ENCODE peak calls at places on chromosomes 3 and 15, in six cellular contexts. One of them, this sample, is unnamed.
A peak's percentile ranks its signal among the peaks of the same experiment; 100 is the strongest.

GRCh38 chr3:45011756-45012441 is 14.2 kb upstream of the CLEC3B start:
- DNase-seq in GM12864: no peak
- DNase-seq in testis: peak; percentile 86
- DNase-seq in bronchial epithelial cell: peak; percentile 39
- DNase-seq in A549: no peak
- DNase-seq in dorsolateral prefrontal cortex: no peak
- DNase-seq in this sample: peak; percentile 94

GRCh38 chr3:4834403-4834866 is 144.8 kb upstream of the BHLHE40 start:
- DNase-seq in dorsolateral prefrontal cortex: no peak
- DNase-seq in GM12864: no peak
- DNase-seq in testis: peak; percentile 73
- DNase-seq in A549: no peak
- DNase-seq in bronchial epithelial cell: no peak
- DNase-seq in this sample: no peak

GRCh38 chr15:98363955-98364354 is 284.4 kb upstream of the IGF1R start:
- DNase-seq in testis: no peak
- DNase-seq in GM12864: no peak
- DNase-seq in dorsolateral prefrontal cortex: no peak
- DNase-seq in A549: no peak
- DNase-seq in bronchial epithelial cell: no peak
- DNase-seq in this sample: no peak

GRCh38 chr3:148582126-148582525 is 115.6 kb upstream of the AGTR1 start:
- DNase-seq in GM12864: no peak
- DNase-seq in A549: no peak
- DNase-seq in dorsolateral prefrontal cortex: no peak
- DNase-seq in testis: no peak
- DNase-seq in bronchial epithelial cell: no peak
- DNase-seq in this sample: no peak

GRCh38 chr3:185625784-185626183 is 39.7 kb downstream of the SENP2 start:
- DNase-seq in bronchial epithelial cell: no peak
- DNase-seq in testis: no peak
- DNase-seq in A549: no peak
- DNase-seq in dorsolateral prefrontal cortex: no peak
- DNase-seq in GM12864: no peak
- DNase-seq in this sample: no peak

GRCh38 chr3:107956991-107957467 is 133.8 kb downstream of the CD47 start:
- DNase-seq in bronchial epithelial cell: no peak
- DNase-seq in GM12864: no peak
- DNase-seq in testis: peak; percentile 87
- DNase-seq in dorsolateral prefrontal cortex: peak; percentile 55
- DNase-seq in A549: no peak
- DNase-seq in this sample: no peak

GRCh38 chr15:87779746-87780145 is 476.8 kb downstream of the NTRK3 start:
- DNase-seq in bronchial epithelial cell: no peak
- DNase-seq in A549: no peak
- DNase-seq in testis: no peak
- DNase-seq in dorsolateral prefrontal cortex: no peak
- DNase-seq in GM12864: no peak
- DNase-seq in this sample: no peak

GRCh38 chr15:33194237-33194636 is 277 bp downstream of the FMN1 start:
- DNase-seq in dorsolateral prefrontal cortex: no peak
- DNase-seq in bronchial epithelial cell: no peak
- DNase-seq in A549: no peak
- DNase-seq in testis: no peak
- DNase-seq in GM12864: no peak
- DNase-seq in this sample: no peak

GRCh38 chr3:118863731-118864322 is 170.8 kb downstream of the IGSF11 start:
- DNase-seq in dorsolateral prefrontal cortex: no peak
- DNase-seq in GM12864: no peak
- DNase-seq in bronchial epithelial cell: peak; percentile 34
- DNase-seq in testis: no peak
- DNase-seq in A549: no peak
- DNase-seq in this sample: no peak

GRCh38 chr3:126459763-126460127 is 15.9 kb downstream of the ZXDC start:
- DNase-seq in bronchial epithelial cell: no peak
- DNase-seq in A549: no peak
- DNase-seq in testis: no peak
- DNase-seq in GM12864: no peak
- DNase-seq in dorsolateral prefrontal cortex: no peak
- DNase-seq in this sample: no peak

GRCh38 chr15:84748274-84749110 is at the start of gene ZNF592:
- DNase-seq in testis: peak; percentile 72
- DNase-seq in bronchial epithelial cell: peak; percentile 28
- DNase-seq in dorsolateral prefrontal cortex: peak; percentile 86
- DNase-seq in A549: peak; percentile 60
- DNase-seq in GM12864: no peak
- DNase-seq in this sample: peak; percentile 79

GRCh38 chr3:24174637-24175036 is 229.6 kb downstream of the NR1D2 start:
- DNase-seq in A549: no peak
- DNase-seq in testis: no peak
- DNase-seq in bronchial epithelial cell: no peak
- DNase-seq in dorsolateral prefrontal cortex: no peak
- DNase-seq in GM12864: no peak
- DNase-seq in this sample: no peak

GRCh38 chr3:119292666-119293065 is 1.5 kb upstream of the ARHGAP31 start:
- DNase-seq in A549: no peak
- DNase-seq in GM12864: no peak
- DNase-seq in bronchial epithelial cell: no peak
- DNase-seq in dorsolateral prefrontal cortex: no peak
- DNase-seq in testis: no peak
- DNase-seq in this sample: no peak

GRCh38 chr15:89912145-89912673 is 543 bp downstream of the ARPIN start:
- DNase-seq in GM12864: no peak
- DNase-seq in bronchial epithelial cell: no peak
- DNase-seq in A549: peak; percentile 58
- DNase-seq in dorsolateral prefrontal cortex: peak; percentile 57
- DNase-seq in testis: peak; percentile 41
- DNase-seq in this sample: peak; percentile 8
- H3K4me3 ChIP-seq in GM12864: no peak overlapping the region
- H3K4me3 ChIP-seq in bronchial epithelial cell: peak overlapping the region; percentile 61
- H3K4me3 ChIP-seq in A549: peak overlapping the region; percentile 68
- H3K4me3 ChIP-seq in dorsolateral prefrontal cortex: peak overlapping the region; percentile 83
- H3K4me3 ChIP-seq in testis: peak overlapping the region; percentile 77
- H3K4me3 ChIP-seq in this sample: peak overlapping the region; percentile 63

GRCh38 chr3:42900731-42901420 is 5.1 kb upstream of the ZNF662 start:
- DNase-seq in testis: no peak
- DNase-seq in GM12864: no peak
- DNase-seq in A549: no peak
- DNase-seq in dorsolateral prefrontal cortex: no peak
- DNase-seq in bronchial epithelial cell: peak; percentile 47
- DNase-seq in this sample: no peak

GRCh38 chr3:42900226-42900625 is 5.7 kb upstream of the ZNF662 start:
- DNase-seq in A549: no peak
- DNase-seq in testis: no peak
- DNase-seq in GM12864: no peak
- DNase-seq in dorsolateral prefrontal cortex: no peak
- DNase-seq in bronchial epithelial cell: no peak
- DNase-seq in this sample: no peak

GRCh38 chr3:42902257-42902656 is 3.7 kb upstream of the ZNF662 start:
- DNase-seq in bronchial epithelial cell: no peak
- DNase-seq in A549: no peak
- DNase-seq in dorsolateral prefrontal cortex: no peak
- DNase-seq in GM12864: no peak
- DNase-seq in testis: no peak
- DNase-seq in this sample: no peak

GRCh38 chr3:42895332-42895868 is 10.5 kb upstream of the ZNF662 start:
- DNase-seq in A549: no peak
- DNase-seq in testis: no peak
- DNase-seq in dorsolateral prefrontal cortex: no peak
- DNase-seq in bronchial epithelial cell: no peak
- DNase-seq in GM12864: no peak
- DNase-seq in this sample: no peak

DNA sequence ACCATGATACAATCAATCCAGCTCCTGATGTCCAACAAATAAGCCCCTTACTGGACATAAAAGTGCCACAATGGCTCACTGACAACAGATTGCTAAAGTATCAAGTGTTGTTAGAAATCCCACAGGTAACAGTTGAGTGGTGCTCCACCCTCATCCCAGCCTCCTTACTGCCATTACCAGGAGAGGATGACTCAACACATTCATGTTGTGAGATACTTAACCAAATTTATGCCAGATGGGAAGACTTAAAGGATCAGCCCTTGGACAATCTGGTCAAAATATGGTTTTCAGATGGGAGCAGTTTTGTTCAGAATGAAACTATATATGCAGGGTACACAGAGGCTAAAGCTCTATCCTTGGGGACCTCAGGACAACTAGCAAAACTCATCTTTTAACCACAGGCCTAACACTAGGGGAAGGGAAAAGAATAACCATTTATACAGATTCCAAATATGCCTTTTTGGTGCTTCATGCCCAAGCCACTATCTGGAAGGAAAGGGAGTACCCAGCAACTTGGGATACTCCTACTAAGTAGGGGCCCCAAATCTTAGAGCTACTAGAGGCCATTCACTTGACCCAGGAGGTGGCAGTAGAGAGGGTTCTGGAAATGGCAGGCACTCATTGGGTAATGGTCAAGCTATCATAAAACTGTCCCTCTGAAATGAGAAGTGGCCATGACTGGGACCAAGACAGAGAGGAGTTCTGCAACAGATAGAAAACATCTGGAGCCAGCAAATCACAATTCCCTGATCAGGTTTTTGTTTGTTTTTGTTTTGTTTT is 6.9 kb upstream of the ZNF662 start:
- DNase-seq in A549: no peak
- DNase-seq in testis: no peak
- DNase-seq in dorsolateral prefrontal cortex: no peak
- DNase-seq in GM12864: no peak
- DNase-seq in bronchial epithelial cell: peak; percentile 27
- DNase-seq in this sample: no peak
- TF ChIP-seq CTCF in A549: no peak
- TF ChIP-seq CTCF in testis: no peak
- TF ChIP-seq CTCF in dorsolateral prefrontal cortex: no peak
- TF ChIP-seq CTCF in GM12864: no peak
- TF ChIP-seq CTCF in bronchial epithelial cell: no peak
- TF ChIP-seq CTCF in this sample: no peak

GRCh38 chr3:46603461-46604062 is 8.8 kb upstream of the FAM240A start:
- DNase-seq in bronchial epithelial cell: no peak
- DNase-seq in dorsolateral prefrontal cortex: no peak
- DNase-seq in testis: no peak
- DNase-seq in A549: no peak
- DNase-seq in GM12864: no peak
- DNase-seq in this sample: no peak
- H3K4me3 ChIP-seq in bronchial epithelial cell: no peak overlapping the region
- H3K4me3 ChIP-seq in dorsolateral prefrontal cortex: no peak overlapping the region
- H3K4me3 ChIP-seq in testis: no peak overlapping the region
- H3K4me3 ChIP-seq in A549: no peak overlapping the region
- H3K4me3 ChIP-seq in GM12864: no peak overlapping the region
- H3K4me3 ChIP-seq in this sample: no peak overlapping the region

DNA sequence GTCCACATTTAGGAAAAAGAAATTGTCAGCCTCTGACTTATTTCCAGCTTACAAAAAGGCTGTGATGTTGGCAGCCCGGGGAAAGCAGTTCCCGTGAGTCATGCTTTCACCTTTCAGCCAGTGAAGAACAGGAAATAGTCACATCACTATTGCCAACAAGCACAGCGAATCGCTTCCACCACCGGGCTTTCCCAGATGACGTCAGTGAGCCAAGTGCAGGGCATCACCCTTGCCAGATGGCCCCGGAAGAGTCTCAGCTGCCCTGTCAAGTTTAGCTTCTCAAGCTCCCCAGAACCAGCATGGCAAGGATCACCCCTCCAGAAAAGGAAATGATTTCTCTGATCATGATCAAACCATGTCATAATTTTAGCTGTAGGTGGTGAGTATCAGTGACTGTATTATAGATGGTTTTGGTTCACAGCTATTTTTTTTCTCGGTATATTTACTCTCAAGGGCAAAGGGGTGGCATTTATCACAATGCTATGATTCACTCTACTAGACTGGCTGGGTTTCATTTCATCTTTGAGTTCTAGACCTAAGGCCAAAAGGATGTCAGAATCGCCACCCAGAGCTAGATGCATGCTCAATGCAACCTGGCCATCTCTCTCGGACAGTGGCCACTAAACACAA is 32.9 kb downstream of the B3GNT5 start:
- DNase-seq in bronchial epithelial cell: peak; percentile 99
- DNase-seq in GM12864: peak; percentile 74
- DNase-seq in testis: peak; percentile 59
- DNase-seq in A549: peak; percentile 93
- DNase-seq in dorsolateral prefrontal cortex: peak; percentile 55
- DNase-seq in this sample: peak; percentile 98
- TF ChIP-seq CTCF in bronchial epithelial cell: no peak
- TF ChIP-seq CTCF in GM12864: no peak
- TF ChIP-seq CTCF in testis: no peak
- TF ChIP-seq CTCF in A549: no peak
- TF ChIP-seq CTCF in dorsolateral prefrontal cortex: no peak
- TF ChIP-seq CTCF in this sample: no peak

GRCh38 chr15:41545218-41545617 is 1.2 kb upstream of the RPAP1 start:
- DNase-seq in testis: no peak
- DNase-seq in bronchial epithelial cell: no peak
- DNase-seq in dorsolateral prefrontal cortex: no peak
- DNase-seq in A549: no peak
- DNase-seq in GM12864: no peak
- DNase-seq in this sample: no peak

GRCh38 chr15:41546846-41547786 is 3.1 kb upstream of the RPAP1 start:
- DNase-seq in GM12864: no peak
- DNase-seq in A549: no peak
- DNase-seq in bronchial epithelial cell: peak; percentile 60
- DNase-seq in dorsolateral prefrontal cortex: no peak
- DNase-seq in testis: no peak
- DNase-seq in this sample: peak; percentile 44

GRCh38 chr15:41550066-41550805 is 6.2 kb upstream of the RPAP1 start:
- DNase-seq in dorsolateral prefrontal cortex: no peak
- DNase-seq in A549: no peak
- DNase-seq in bronchial epithelial cell: no peak
- DNase-seq in testis: no peak
- DNase-seq in GM12864: no peak
- DNase-seq in this sample: no peak

GRCh38 chr15:41543521-41543870 is 561 bp downstream of the RPAP1 start:
- DNase-seq in testis: no peak
- DNase-seq in dorsolateral prefrontal cortex: no peak
- DNase-seq in bronchial epithelial cell: no peak
- DNase-seq in GM12864: no peak
- DNase-seq in A549: no peak
- DNase-seq in this sample: no peak

DNA sequence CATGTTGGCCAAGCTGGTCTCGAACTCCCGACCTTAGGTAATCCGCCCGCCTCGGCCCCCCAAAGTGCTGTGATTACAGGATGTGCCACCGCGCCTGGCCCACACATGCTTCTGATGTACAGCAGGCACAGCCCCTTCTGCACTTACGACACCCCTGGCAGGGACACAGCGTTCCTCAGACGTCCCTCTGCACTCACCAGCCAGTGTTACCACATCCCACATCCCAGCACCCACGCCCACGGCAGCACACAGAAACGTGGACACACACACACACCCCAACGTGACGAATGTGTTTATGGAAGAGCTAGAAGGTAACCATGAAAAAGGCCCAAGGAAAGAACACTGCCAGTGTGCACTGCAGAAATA is 576 bp upstream of the RPAP1 start:
- DNase-seq in dorsolateral prefrontal cortex: peak; percentile 69
- DNase-seq in testis: peak; percentile 66
- DNase-seq in A549: no peak
- DNase-seq in bronchial epithelial cell: no peak
- DNase-seq in GM12864: no peak
- DNase-seq in this sample: no peak
- H3K4me3 ChIP-seq in dorsolateral prefrontal cortex: peak overlapping the region; percentile 86
- H3K4me3 ChIP-seq in testis: peak overlapping the region; percentile 90
- H3K4me3 ChIP-seq in A549: peak overlapping the region; percentile 81
- H3K4me3 ChIP-seq in bronchial epithelial cell: peak overlapping the region; percentile 96
- H3K4me3 ChIP-seq in GM12864: no peak overlapping the region
- H3K4me3 ChIP-seq in this sample: peak overlapping the region; percentile 99

This sample was measured in astrocyte of the spinal cord.